ENCODE peak calls at places on chromosomes 2 and 18, in eight cellular contexts. F is NAMALWA; D is amniotic stem cell; I is WERI-Rb-1; N is activated CD8-positive, alpha-beta T cell treated with anti-CD3 and anti-CD28 coated beads, Interleukin-2, amount 10 ng/mL, durations not matched to agents 7 days and 5 days; E is RWPE2; W is midbrain; A is activated CD4-positive, alpha-beta T cell treated with anti-CD3 and anti-CD28 coated beads for 36 hours. X is an unnamed sample.

GRCh38 chr2:96869281-96869823 is 528 bp downstream of the SEMA4C start:
- DNase-seq in F (no peak), D (peak), I (peak), N (no peak), E (no peak), W (peak), A (no peak), X (peak)

GRCh38 chr2:225995788-225996476 is 596.4 kb downstream of the NYAP2 start:
- DNase-seq in F (no peak), D (no peak), I (no peak), N (no peak), E (no peak), W (no peak), A (no peak), X (peak)

GRCh38 chr2:47297767-47298401 is 105.1 kb upstream of the MSH2 start:
- DNase-seq in F (no peak), D (no peak), I (no peak), N (no peak), E (no peak), W (no peak), A (no peak), X (no peak)

GRCh38 chr2:17800219-17800618 is 16.0 kb upstream of the MSGN1 start:
- DNase-seq in F (no peak), D (no peak), I (no peak), N (no peak), E (no peak), W (peak), A (no peak), X (peak)

GRCh38 chr18:615773-616172 is 19.0 kb downstream of the CLUL1 start:
- DNase-seq in F (no peak), D (no peak), I (no peak), N (no peak), E (no peak), W (no peak), A (no peak), X (no peak)

GRCh38 chr2:234258562-234259141 is 208.2 kb downstream of the SPP2 start:
- DNase-seq in F (no peak), D (no peak), I (no peak), N (no peak), E (peak), W (no peak), A (peak), X (no peak)

GRCh38 chr2:85308951-85309555 is 18.7 kb downstream of the TGOLN2 start:
- DNase-seq in F (no peak), D (peak), I (peak), N (no peak), E (no peak), W (peak), A (peak), X (peak)

GRCh38 chr2:159615936-159616733 is at the start of gene BAZ2B:
- DNase-seq in F (no peak), D (peak), I (peak), N (no peak), E (peak), W (peak), A (peak), X (peak)

GRCh38 chr2:135839713-135840112 is 2.7 kb upstream of the LCT start:
- DNase-seq in F (no peak), D (peak), I (peak), N (no peak), E (no peak), W (no peak), A (no peak), X (peak)

GRCh38 chr2:9767656-9768281 is 75.5 kb upstream of the TAF1B start:
- DNase-seq in F (peak), D (no peak), I (no peak), N (no peak), E (no peak), W (no peak), A (no peak), X (no peak)

X was measured in fibroblast of pulmonary artery.